ENCODE peak calls at places on chromosomes 2 and 18, in nine cellular contexts. One of them, this sample, is unnamed. For H3K36me3, the result is how much of the 10 kb centered on the place peaks cover.

GRCh38 chr2:33333433-33333832 is 143.0 kb upstream of the RASGRP3 start:
- DNase-seq in kidney epithelial cell: no peak
- DNase-seq in vagina: no peak
- DNase-seq in Panc1: no peak
- DNase-seq in cardiac muscle cell: no peak
- DNase-seq in NT2/D1: no peak
- DNase-seq in stomach: no peak
- DNase-seq in neural progenitor cell: no peak
- DNase-seq in GM23338: no peak
- DNase-seq in this sample: no peak

GRCh38 chr2:164545484-164545883 is 75.8 kb downstream of the GRB14 start:
- DNase-seq in kidney epithelial cell: no peak
- DNase-seq in vagina: no peak
- DNase-seq in Panc1: no peak
- DNase-seq in cardiac muscle cell: no peak
- DNase-seq in NT2/D1: no peak
- DNase-seq in stomach: no peak
- DNase-seq in neural progenitor cell: no peak
- DNase-seq in GM23338: no peak
- DNase-seq in this sample: no peak

GRCh38 chr2:236960516-236960915 is 125.2 kb upstream of the COPS8 start:
- DNase-seq in kidney epithelial cell: no peak
- DNase-seq in vagina: no peak
- DNase-seq in Panc1: no peak
- DNase-seq in cardiac muscle cell: no peak
- DNase-seq in NT2/D1: no peak
- DNase-seq in stomach: peak
- DNase-seq in neural progenitor cell: no peak
- DNase-seq in GM23338: no peak
- DNase-seq in this sample: no peak

GRCh38 chr2:43293744-43294695 is 67.6 kb upstream of the ZFP36L2 start:
- DNase-seq in kidney epithelial cell: peak
- DNase-seq in vagina: no peak
- DNase-seq in Panc1: peak
- DNase-seq in cardiac muscle cell: peak
- DNase-seq in NT2/D1: no peak
- DNase-seq in stomach: no peak
- DNase-seq in neural progenitor cell: no peak
- DNase-seq in GM23338: no peak
- DNase-seq in this sample: no peak

GRCh38 chr2:3669656-3670055 is 11.7 kb downstream of the ALLC start:
- DNase-seq in kidney epithelial cell: no peak
- DNase-seq in vagina: peak
- DNase-seq in Panc1: no peak
- DNase-seq in cardiac muscle cell: no peak
- DNase-seq in NT2/D1: no peak
- DNase-seq in stomach: no peak
- DNase-seq in neural progenitor cell: no peak
- DNase-seq in GM23338: no peak
- DNase-seq in this sample: no peak

GRCh38 chr2:191637182-191638078 is 40.5 kb upstream of the NABP1 start:
- DNase-seq in kidney epithelial cell: no peak
- DNase-seq in vagina: no peak
- DNase-seq in Panc1: peak
- DNase-seq in cardiac muscle cell: peak
- DNase-seq in NT2/D1: no peak
- DNase-seq in stomach: no peak
- DNase-seq in neural progenitor cell: no peak
- DNase-seq in GM23338: no peak
- DNase-seq in this sample: no peak

GRCh38 chr2:68414862-68415261 is 49.8 kb downstream of the PLEK start:
- DNase-seq in kidney epithelial cell: no peak
- DNase-seq in vagina: no peak
- DNase-seq in Panc1: no peak
- DNase-seq in cardiac muscle cell: no peak
- DNase-seq in NT2/D1: no peak
- DNase-seq in stomach: no peak
- DNase-seq in neural progenitor cell: peak
- DNase-seq in GM23338: peak
- DNase-seq in this sample: no peak

GRCh38 chr18:37451239-37451825 is 114.3 kb downstream of the CELF4 start:
- DNase-seq in kidney epithelial cell: no peak
- DNase-seq in vagina: no peak
- DNase-seq in Panc1: no peak
- DNase-seq in cardiac muscle cell: no peak
- DNase-seq in NT2/D1: no peak
- DNase-seq in stomach: no peak
- DNase-seq in neural progenitor cell: no peak
- DNase-seq in GM23338: no peak
- DNase-seq in this sample: no peak

GRCh38 chr2:173079968-173080860 is 4.6 kb downstream of the MAP3K20 start:
- DNase-seq in kidney epithelial cell: no peak
- DNase-seq in vagina: no peak
- DNase-seq in Panc1: peak
- DNase-seq in cardiac muscle cell: peak
- DNase-seq in NT2/D1: no peak
- DNase-seq in stomach: no peak
- DNase-seq in neural progenitor cell: no peak
- DNase-seq in GM23338: no peak
- DNase-seq in this sample: no peak

GRCh38 chr2:119301413-119301812 is 65.2 kb downstream of the C2orf76 start:
- DNase-seq in kidney epithelial cell: no peak
- DNase-seq in vagina: no peak
- DNase-seq in Panc1: no peak
- DNase-seq in cardiac muscle cell: no peak
- DNase-seq in NT2/D1: no peak
- DNase-seq in stomach: no peak
- DNase-seq in neural progenitor cell: peak
- DNase-seq in GM23338: no peak
- DNase-seq in this sample: no peak

GRCh38 chr2:40666438-40666837 is 214.5 kb upstream of the SLC8A1 start:
- DNase-seq in kidney epithelial cell: no peak
- DNase-seq in vagina: no peak
- DNase-seq in Panc1: no peak
- DNase-seq in cardiac muscle cell: no peak
- DNase-seq in NT2/D1: no peak
- DNase-seq in stomach: no peak
- DNase-seq in neural progenitor cell: no peak
- DNase-seq in GM23338: no peak
- DNase-seq in this sample: no peak

GRCh38 chr2:219426068-219426443 is 7.9 kb downstream of the DES start:
- DNase-seq in kidney epithelial cell: no peak
- DNase-seq in vagina: no peak
- DNase-seq in Panc1: no peak
- DNase-seq in cardiac muscle cell: no peak
- DNase-seq in NT2/D1: no peak
- DNase-seq in stomach: no peak
- DNase-seq in neural progenitor cell: no peak
- DNase-seq in GM23338: no peak
- DNase-seq in this sample: no peak

GRCh38 chr2:140344842-140345241 is 1564.7 kb upstream of the NXPH2 start:
- DNase-seq in kidney epithelial cell: no peak
- DNase-seq in vagina: no peak
- DNase-seq in Panc1: no peak
- DNase-seq in cardiac muscle cell: peak
- DNase-seq in NT2/D1: no peak
- DNase-seq in stomach: no peak
- DNase-seq in neural progenitor cell: no peak
- DNase-seq in GM23338: no peak
- DNase-seq in this sample: no peak

GRCh38 chr2:217617496-217618085 is 385.2 kb downstream of the TNS1 start:
- DNase-seq in kidney epithelial cell: no peak
- DNase-seq in vagina: no peak
- DNase-seq in Panc1: no peak
- DNase-seq in cardiac muscle cell: no peak
- DNase-seq in NT2/D1: no peak
- DNase-seq in stomach: no peak
- DNase-seq in neural progenitor cell: peak
- DNase-seq in GM23338: peak
- DNase-seq in this sample: no peak

GRCh38 chr2:1742680-1743395 is 1.5 kb downstream of the PXDN start:
- DNase-seq in kidney epithelial cell: no peak
- DNase-seq in vagina: peak
- DNase-seq in Panc1: no peak
- DNase-seq in cardiac muscle cell: peak
- DNase-seq in NT2/D1: no peak
- DNase-seq in stomach: peak
- DNase-seq in neural progenitor cell: peak
- DNase-seq in GM23338: peak
- DNase-seq in this sample: no peak

GRCh38 chr2:39666489-39667141 is 898 bp downstream of the TMEM178A start:
- DNase-seq in kidney epithelial cell: no peak
- DNase-seq in vagina: no peak
- DNase-seq in Panc1: no peak
- DNase-seq in cardiac muscle cell: no peak
- DNase-seq in NT2/D1: no peak
- DNase-seq in stomach: no peak
- DNase-seq in neural progenitor cell: peak
- DNase-seq in GM23338: peak
- DNase-seq in this sample: no peak

GRCh38 chr2:226835420-226835795 is 446 bp upstream of the RHBDD1 start:
- DNase-seq in kidney epithelial cell: no peak
- DNase-seq in vagina: peak
- DNase-seq in Panc1: peak
- DNase-seq in cardiac muscle cell: no peak
- DNase-seq in NT2/D1: no peak
- DNase-seq in stomach: no peak
- DNase-seq in neural progenitor cell: no peak
- DNase-seq in GM23338: peak
- DNase-seq in this sample: no peak

GRCh38 chr2:86056935-86057334 is 48.8 kb downstream of the POLR1A start:
- DNase-seq in kidney epithelial cell: no peak
- DNase-seq in vagina: no peak
- DNase-seq in Panc1: no peak
- DNase-seq in cardiac muscle cell: no peak
- DNase-seq in NT2/D1: no peak
- DNase-seq in stomach: no peak
- DNase-seq in neural progenitor cell: no peak
- DNase-seq in GM23338: no peak
- DNase-seq in this sample: no peak
- H3K36me3 ChIP-seq in kidney epithelial cell: under half
- H3K36me3 ChIP-seq in vagina: under half
- H3K36me3 ChIP-seq in Panc1: under half
- H3K36me3 ChIP-seq in cardiac muscle cell: under half
- H3K36me3 ChIP-seq in NT2/D1: half or more
- H3K36me3 ChIP-seq in stomach: under half
- H3K36me3 ChIP-seq in neural progenitor cell: under half
- H3K36me3 ChIP-seq in GM23338: under half
- H3K36me3 ChIP-seq in this sample: under half

DNA sequence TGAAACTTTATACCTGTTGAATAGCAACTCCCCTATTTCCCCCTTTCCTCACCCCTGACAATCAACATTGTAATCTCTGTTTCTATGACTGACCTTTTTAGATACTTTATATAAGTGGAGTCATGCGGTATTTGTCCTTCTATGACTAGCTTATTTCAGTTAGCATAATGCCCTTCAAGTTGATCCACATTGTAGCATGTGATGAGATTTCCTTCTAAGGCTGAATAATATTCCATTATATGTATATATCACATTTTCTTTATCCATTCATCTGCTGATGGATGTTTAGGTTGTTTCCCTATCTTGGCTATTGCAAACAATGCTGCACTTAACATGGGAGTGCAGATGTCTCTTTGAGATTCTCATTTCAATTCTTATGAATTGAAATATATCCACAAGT is 9.5 kb downstream of the FASTKD2 start:
- DNase-seq in kidney epithelial cell: no peak
- DNase-seq in vagina: no peak
- DNase-seq in Panc1: no peak
- DNase-seq in cardiac muscle cell: no peak
- DNase-seq in NT2/D1: no peak
- DNase-seq in stomach: no peak
- DNase-seq in neural progenitor cell: no peak
- DNase-seq in GM23338: no peak
- DNase-seq in this sample: no peak
- H3K36me3 ChIP-seq in kidney epithelial cell: under half
- H3K36me3 ChIP-seq in vagina: half or more
- H3K36me3 ChIP-seq in Panc1: under half
- H3K36me3 ChIP-seq in cardiac muscle cell: under half
- H3K36me3 ChIP-seq in NT2/D1: half or more
- H3K36me3 ChIP-seq in stomach: under half
- H3K36me3 ChIP-seq in neural progenitor cell: under half
- H3K36me3 ChIP-seq in GM23338: under half
- H3K36me3 ChIP-seq in this sample: under half

GRCh38 chr2:17610521-17610920 is 70.0 kb downstream of the VSNL1 start:
- DNase-seq in kidney epithelial cell: no peak
- DNase-seq in vagina: no peak
- DNase-seq in Panc1: no peak
- DNase-seq in cardiac muscle cell: peak
- DNase-seq in NT2/D1: no peak
- DNase-seq in stomach: no peak
- DNase-seq in neural progenitor cell: no peak
- DNase-seq in GM23338: no peak
- DNase-seq in this sample: no peak
- H3K36me3 ChIP-seq in kidney epithelial cell: under half
- H3K36me3 ChIP-seq in vagina: under half
- H3K36me3 ChIP-seq in Panc1: under half
- H3K36me3 ChIP-seq in cardiac muscle cell: under half
- H3K36me3 ChIP-seq in NT2/D1: under half
- H3K36me3 ChIP-seq in stomach: under half
- H3K36me3 ChIP-seq in neural progenitor cell: under half
- H3K36me3 ChIP-seq in GM23338: under half
- H3K36me3 ChIP-seq in this sample: under half

GRCh38 chr2:65375723-65376122 is 56.7 kb downstream of the SPRED2 start:
- DNase-seq in kidney epithelial cell: no peak
- DNase-seq in vagina: no peak
- DNase-seq in Panc1: no peak
- DNase-seq in cardiac muscle cell: no peak
- DNase-seq in NT2/D1: no peak
- DNase-seq in stomach: no peak
- DNase-seq in neural progenitor cell: no peak
- DNase-seq in GM23338: no peak
- DNase-seq in this sample: no peak

GRCh38 chr2:65373365-65373918 is 59.0 kb downstream of the SPRED2 start:
- DNase-seq in kidney epithelial cell: no peak
- DNase-seq in vagina: no peak
- DNase-seq in Panc1: no peak
- DNase-seq in cardiac muscle cell: no peak
- DNase-seq in NT2/D1: no peak
- DNase-seq in stomach: no peak
- DNase-seq in neural progenitor cell: no peak
- DNase-seq in GM23338: no peak
- DNase-seq in this sample: no peak

GRCh38 chr2:65372619-65373018 is 59.8 kb downstream of the SPRED2 start:
- DNase-seq in kidney epithelial cell: no peak
- DNase-seq in vagina: no peak
- DNase-seq in Panc1: no peak
- DNase-seq in cardiac muscle cell: no peak
- DNase-seq in NT2/D1: no peak
- DNase-seq in stomach: no peak
- DNase-seq in neural progenitor cell: no peak
- DNase-seq in GM23338: no peak
- DNase-seq in this sample: no peak

GRCh38 chr2:65374555-65374954 is 57.8 kb downstream of the SPRED2 start:
- DNase-seq in kidney epithelial cell: no peak
- DNase-seq in vagina: no peak
- DNase-seq in Panc1: no peak
- DNase-seq in cardiac muscle cell: no peak
- DNase-seq in NT2/D1: no peak
- DNase-seq in stomach: no peak
- DNase-seq in neural progenitor cell: no peak
- DNase-seq in GM23338: no peak
- DNase-seq in this sample: no peak

GRCh38 chr2:65374999-65375398 is 57.4 kb downstream of the SPRED2 start:
- DNase-seq in kidney epithelial cell: no peak
- DNase-seq in vagina: no peak
- DNase-seq in Panc1: no peak
- DNase-seq in cardiac muscle cell: no peak
- DNase-seq in NT2/D1: no peak
- DNase-seq in stomach: no peak
- DNase-seq in neural progenitor cell: no peak
- DNase-seq in GM23338: no peak
- DNase-seq in this sample: no peak
- H3K36me3 ChIP-seq in kidney epithelial cell: under half
- H3K36me3 ChIP-seq in vagina: under half
- H3K36me3 ChIP-seq in Panc1: under half
- H3K36me3 ChIP-seq in cardiac muscle cell: under half
- H3K36me3 ChIP-seq in NT2/D1: under half
- H3K36me3 ChIP-seq in stomach: under half
- H3K36me3 ChIP-seq in neural progenitor cell: under half
- H3K36me3 ChIP-seq in GM23338: under half
- H3K36me3 ChIP-seq in this sample: under half